ENCODE peak calls at places on chromosomes 5 and 9, in four cellular contexts. One of them, this sample, is unnamed.
A peak's percentile ranks its signal among the peaks of the same experiment; 100 is the strongest.

GRCh38 chr5:178544166-178544834 is 45.9 kb downstream of the COL23A1 start:
- DNase-seq in tibial artery: no peak
- DNase-seq in heart left ventricle: peak; percentile 57
- DNase-seq in mammary epithelial cell: no peak
- DNase-seq in this sample: no peak

GRCh38 chr9:126366366-126367011 is 39.9 kb downstream of the MVB12B start:
- DNase-seq in tibial artery: no peak
- DNase-seq in heart left ventricle: no peak
- DNase-seq in mammary epithelial cell: no peak
- DNase-seq in this sample: no peak

GRCh38 chr9:89812556-89813181 is 207.9 kb downstream of the GADD45G start:
- DNase-seq in tibial artery: no peak
- DNase-seq in mammary epithelial cell: no peak
- DNase-seq in heart left ventricle: no peak
- DNase-seq in this sample: no peak

GRCh38 chr9:32926901-32927300 is 74.5 kb downstream of the APTX start:
- DNase-seq in tibial artery: no peak
- DNase-seq in heart left ventricle: no peak
- DNase-seq in mammary epithelial cell: no peak
- DNase-seq in this sample: no peak

GRCh38 chr5:148376198-148376597 is 7.6 kb upstream of the FBXO38 start:
- DNase-seq in tibial artery: no peak
- DNase-seq in mammary epithelial cell: no peak
- DNase-seq in heart left ventricle: no peak
- DNase-seq in this sample: no peak

GRCh38 chr5:126365446-126366198 is 57.6 kb upstream of the GRAMD2B start:
- DNase-seq in tibial artery: no peak
- DNase-seq in mammary epithelial cell: no peak
- DNase-seq in heart left ventricle: no peak
- DNase-seq in this sample: no peak

GRCh38 chr5:39717186-39717897 is 292.6 kb upstream of the DAB2 start:
- DNase-seq in heart left ventricle: no peak
- DNase-seq in tibial artery: no peak
- DNase-seq in mammary epithelial cell: no peak
- DNase-seq in this sample: no peak

GRCh38 chr9:128218518-128219389 is 15.6 kb downstream of the DNM1 start:
- DNase-seq in mammary epithelial cell: peak; percentile 93
- DNase-seq in tibial artery: peak; percentile 94
- DNase-seq in heart left ventricle: peak; percentile 90
- DNase-seq in this sample: peak; percentile 91

GRCh38 chr9:124501771-124502320 is 5.4 kb downstream of the NR5A1 start:
- DNase-seq in tibial artery: no peak
- DNase-seq in heart left ventricle: no peak
- DNase-seq in mammary epithelial cell: no peak
- DNase-seq in this sample: no peak

GRCh38 chr5:32229586-32229985 is 55.5 kb upstream of the GOLPH3 start:
- DNase-seq in heart left ventricle: no peak
- DNase-seq in mammary epithelial cell: no peak
- DNase-seq in tibial artery: no peak
- DNase-seq in this sample: no peak

GRCh38 chr9:135801070-135801469 is 99.1 kb downstream of the KCNT1 start:
- DNase-seq in mammary epithelial cell: no peak
- DNase-seq in heart left ventricle: no peak
- DNase-seq in tibial artery: no peak
- DNase-seq in this sample: no peak

GRCh38 chr5:96823900-96824351 is 16.2 kb upstream of the ERAP1 start:
- DNase-seq in heart left ventricle: no peak
- DNase-seq in mammary epithelial cell: peak; percentile 99
- DNase-seq in tibial artery: no peak
- DNase-seq in this sample: no peak

GRCh38 chr5:16453609-16454008 is 12.0 kb downstream of the ZNF622 start:
- DNase-seq in tibial artery: no peak
- DNase-seq in mammary epithelial cell: no peak
- DNase-seq in heart left ventricle: no peak
- DNase-seq in this sample: no peak

GRCh38 chr5:16508730-16509531 is 43.3 kb upstream of the ZNF622 start:
- DNase-seq in mammary epithelial cell: peak; percentile 89
- DNase-seq in heart left ventricle: peak; percentile 77
- DNase-seq in tibial artery: peak; percentile 71
- DNase-seq in this sample: peak; percentile 94

GRCh38 chr5:126947146-126948010 is 83.0 kb downstream of the MARCHF3 start:
- DNase-seq in mammary epithelial cell: no peak
- DNase-seq in heart left ventricle: peak; percentile 20
- DNase-seq in tibial artery: no peak
- DNase-seq in this sample: no peak

GRCh38 chr5:9739135-9739534 is 109.0 kb upstream of the TAS2R1 start:
- DNase-seq in heart left ventricle: no peak
- DNase-seq in mammary epithelial cell: no peak
- DNase-seq in tibial artery: no peak
- DNase-seq in this sample: no peak

GRCh38 chr5:91072891-91073290 is 310.2 kb downstream of the ARRDC3 start:
- DNase-seq in tibial artery: no peak
- DNase-seq in heart left ventricle: no peak
- DNase-seq in mammary epithelial cell: peak; percentile 39
- DNase-seq in this sample: no peak

GRCh38 chr5:154098465-154098864 is 59.7 kb downstream of the MFAP3 start:
- DNase-seq in heart left ventricle: no peak
- DNase-seq in mammary epithelial cell: no peak
- DNase-seq in tibial artery: no peak
- DNase-seq in this sample: no peak

GRCh38 chr5:81830602-81831001 is 79.7 kb upstream of the SSBP2 start:
- DNase-seq in mammary epithelial cell: no peak
- DNase-seq in tibial artery: no peak
- DNase-seq in heart left ventricle: no peak
- DNase-seq in this sample: no peak

GRCh38 chr9:81022177-81022576 is 667.2 kb downstream of the TLE1 start:
- DNase-seq in tibial artery: no peak
- DNase-seq in mammary epithelial cell: no peak
- DNase-seq in heart left ventricle: no peak
- DNase-seq in this sample: no peak

GRCh38 chr5:943201-943873 is 50.7 kb downstream of the TRIP13 start:
- DNase-seq in tibial artery: no peak
- DNase-seq in heart left ventricle: no peak
- DNase-seq in mammary epithelial cell: no peak
- DNase-seq in this sample: no peak

GRCh38 chr9:131521822-131522221 is 9.2 kb downstream of the UCK1 start:
- DNase-seq in heart left ventricle: no peak
- DNase-seq in tibial artery: no peak
- DNase-seq in mammary epithelial cell: no peak
- DNase-seq in this sample: no peak

GRCh38 chr5:6772886-6773285 is 59.7 kb downstream of the TENT4A start:
- DNase-seq in tibial artery: no peak
- DNase-seq in mammary epithelial cell: no peak
- DNase-seq in heart left ventricle: no peak
- DNase-seq in this sample: no peak

GRCh38 chr5:145941677-145942130 is 5.3 kb downstream of the SH3RF2 start:
- DNase-seq in heart left ventricle: no peak
- DNase-seq in mammary epithelial cell: peak; percentile 90
- DNase-seq in tibial artery: no peak
- DNase-seq in this sample: no peak

GRCh38 chr9:99307846-99308245 is 85.8 kb downstream of the SEC61B start:
- DNase-seq in tibial artery: no peak
- DNase-seq in mammary epithelial cell: no peak
- DNase-seq in heart left ventricle: no peak
- DNase-seq in this sample: no peak

GRCh38 chr5:65157906-65158603 is 323.7 kb downstream of the ADAMTS6 start:
- DNase-seq in mammary epithelial cell: peak; percentile 82
- DNase-seq in heart left ventricle: no peak
- DNase-seq in tibial artery: no peak
- DNase-seq in this sample: no peak

GRCh38 chr9:109652971-109653370 is 127.0 kb upstream of the PALM2AKAP2 start:
- DNase-seq in tibial artery: no peak
- DNase-seq in mammary epithelial cell: peak; percentile 44
- DNase-seq in heart left ventricle: no peak
- DNase-seq in this sample: no peak

GRCh38 chr5:89327621-89328020 is 444.6 kb upstream of the MEF2C start:
- DNase-seq in tibial artery: no peak
- DNase-seq in heart left ventricle: no peak
- DNase-seq in mammary epithelial cell: no peak
- DNase-seq in this sample: no peak

GRCh38 chr5:98581416-98581999 is 192.0 kb upstream of the RGMB start:
- DNase-seq in heart left ventricle: no peak
- DNase-seq in mammary epithelial cell: no peak
- DNase-seq in tibial artery: no peak
- DNase-seq in this sample: no peak

GRCh38 chr9:136170291-136170901 is 34.5 kb downstream of the LHX3 start:
- DNase-seq in heart left ventricle: no peak
- DNase-seq in tibial artery: no peak
- DNase-seq in mammary epithelial cell: no peak
- DNase-seq in this sample: no peak

GRCh38 chr9:92439921-92440750 is 15.9 kb upstream of the OMD start:
- DNase-seq in heart left ventricle: no peak
- DNase-seq in mammary epithelial cell: peak; percentile 88
- DNase-seq in tibial artery: no peak
- DNase-seq in this sample: peak; percentile 8

GRCh38 chr9:135582541-135582940 is 21.0 kb downstream of the PAEP start:
- DNase-seq in tibial artery: no peak
- DNase-seq in mammary epithelial cell: no peak
- DNase-seq in heart left ventricle: no peak
- DNase-seq in this sample: no peak

GRCh38 chr5:167743685-167744084 is 547.8 kb upstream of the WWC1 start:
- DNase-seq in tibial artery: no peak
- DNase-seq in heart left ventricle: no peak
- DNase-seq in mammary epithelial cell: peak; percentile 63
- DNase-seq in this sample: no peak

GRCh38 chr9:120911295-120911843 is 15.2 kb downstream of the TRAF1 start:
- DNase-seq in tibial artery: no peak
- DNase-seq in heart left ventricle: no peak
- DNase-seq in mammary epithelial cell: no peak
- DNase-seq in this sample: no peak
- TF ChIP-seq CTCF in tibial artery: no peak
- TF ChIP-seq CTCF in heart left ventricle: no peak
- TF ChIP-seq CTCF in mammary epithelial cell: no peak
- TF ChIP-seq CTCF in this sample: no peak

GRCh38 chr9:111674319-111674718 is 12.9 kb downstream of the GNG10 start:
- DNase-seq in heart left ventricle: no peak
- DNase-seq in mammary epithelial cell: no peak
- DNase-seq in tibial artery: no peak
- DNase-seq in this sample: no peak

GRCh38 chr9:111679199-111679598 is 17.8 kb downstream of the GNG10 start:
- DNase-seq in tibial artery: no peak
- DNase-seq in mammary epithelial cell: no peak
- DNase-seq in heart left ventricle: no peak
- DNase-seq in this sample: no peak

GRCh38 chr9:111678293-111678692 is 16.9 kb downstream of the GNG10 start:
- DNase-seq in heart left ventricle: no peak
- DNase-seq in mammary epithelial cell: no peak
- DNase-seq in tibial artery: no peak
- DNase-seq in this sample: no peak

DNA sequence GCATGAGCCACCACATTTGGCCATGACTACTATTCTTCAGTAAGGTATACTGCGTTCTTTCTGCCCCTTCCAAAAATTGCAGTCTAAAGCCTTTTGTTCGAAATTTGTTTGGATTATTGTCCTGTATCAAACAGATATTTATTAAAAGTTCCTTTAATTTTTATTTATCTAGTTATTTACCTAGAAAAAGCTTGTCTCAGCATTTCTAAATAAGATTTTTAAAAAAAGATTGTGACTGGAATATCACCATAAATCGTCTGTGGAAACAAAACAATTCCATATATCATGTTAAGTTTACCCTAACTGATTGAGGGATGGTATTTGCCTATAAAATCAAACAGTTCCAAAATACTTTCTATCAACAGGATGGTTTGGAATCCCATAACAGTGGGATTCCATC is 14.7 kb downstream of the GNG10 start:
- DNase-seq in mammary epithelial cell: no peak
- DNase-seq in tibial artery: no peak
- DNase-seq in heart left ventricle: no peak
- DNase-seq in this sample: no peak
- H3K9me3 ChIP-seq in mammary epithelial cell: no peaks in the 10 kb centered on the region
- H3K9me3 ChIP-seq in tibial artery: no peaks in the 10 kb centered on the region
- H3K9me3 ChIP-seq in heart left ventricle: no peaks in the 10 kb centered on the region
- H3K9me3 ChIP-seq in this sample: no peaks in the 10 kb centered on the region

GRCh38 chr9:4507731-4508130 is 17.5 kb downstream of the SLC1A1 start:
- DNase-seq in mammary epithelial cell: no peak
- DNase-seq in heart left ventricle: no peak
- DNase-seq in tibial artery: no peak
- DNase-seq in this sample: no peak

GRCh38 chr9:4507306-4507705 is 17.0 kb downstream of the SLC1A1 start:
- DNase-seq in heart left ventricle: no peak
- DNase-seq in tibial artery: no peak
- DNase-seq in mammary epithelial cell: no peak
- DNase-seq in this sample: no peak

GRCh38 chr9:4509590-4509984 is 19.3 kb downstream of the SLC1A1 start:
- DNase-seq in tibial artery: no peak
- DNase-seq in mammary epithelial cell: no peak
- DNase-seq in heart left ventricle: no peak
- DNase-seq in this sample: no peak

GRCh38 chr9:4508907-4509589 is 18.8 kb downstream of the SLC1A1 start:
- DNase-seq in mammary epithelial cell: peak; percentile 88
- DNase-seq in heart left ventricle: no peak
- DNase-seq in tibial artery: no peak
- DNase-seq in this sample: no peak

GRCh38 chr9:4508246-4508906 is 18.1 kb downstream of the SLC1A1 start:
- DNase-seq in mammary epithelial cell: peak; percentile 81
- DNase-seq in heart left ventricle: no peak
- DNase-seq in tibial artery: no peak
- DNase-seq in this sample: no peak
- H3K27ac ChIP-seq in mammary epithelial cell: no peak overlapping the region
- H3K27ac ChIP-seq in heart left ventricle: no peak overlapping the region
- H3K27ac ChIP-seq in tibial artery: no peak overlapping the region
- H3K27ac ChIP-seq in this sample: no peak overlapping the region

DNA sequence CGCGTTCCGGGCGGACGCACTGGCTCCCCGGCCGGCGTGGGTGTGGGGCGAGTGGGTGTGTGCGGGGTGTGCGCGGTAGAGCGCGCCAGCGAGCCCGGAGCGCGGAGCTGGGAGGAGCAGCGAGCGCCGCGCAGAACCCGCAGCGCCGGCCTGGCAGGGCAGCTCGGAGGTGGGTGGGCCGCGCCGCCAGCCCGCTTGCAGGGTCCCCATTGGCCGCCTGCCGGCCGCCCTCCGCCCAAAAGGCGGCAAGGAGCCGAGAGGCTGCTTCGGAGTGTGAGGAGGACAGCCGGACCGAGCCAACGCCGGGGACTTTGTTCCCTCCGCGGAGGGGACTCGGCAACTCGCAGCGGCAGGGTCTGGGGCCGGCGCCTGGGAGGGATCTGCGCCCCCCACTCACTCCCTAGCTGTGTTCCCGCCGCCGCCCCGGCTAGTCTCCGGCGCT is at the start of gene DAPK1:
- DNase-seq in heart left ventricle: peak; percentile 47
- DNase-seq in tibial artery: peak; percentile 73
- DNase-seq in mammary epithelial cell: peak; percentile 44
- DNase-seq in this sample: peak; percentile 12
- TF ChIP-seq CTCF in heart left ventricle: no peak
- TF ChIP-seq CTCF in tibial artery: no peak
- TF ChIP-seq CTCF in mammary epithelial cell: no peak
- TF ChIP-seq CTCF in this sample: no peak